ENCODE peak calls at places on chromosome 19, in six cellular contexts. One of them, this sample, is unnamed.

GRCh38 chr19:47521473-47522180 is 6.8 kb upstream of the NAPA start:
- DNase-seq in IMR-90: no peak
- DNase-seq in neuronal stem cell: no peak
- DNase-seq in H1: no peak
- DNase-seq in H9: no peak
- DNase-seq in trophoblast cell: no peak
- DNase-seq in this sample: no peak

GRCh38 chr19:16544468-16545231 is 2.4 kb upstream of the CHERP start:
- DNase-seq in IMR-90: no peak
- DNase-seq in neuronal stem cell: no peak
- DNase-seq in H1: no peak
- DNase-seq in H9: no peak
- DNase-seq in trophoblast cell: no peak
- DNase-seq in this sample: no peak

GRCh38 chr19:55654833-55655647 is at the start of gene U2AF2:
- DNase-seq in IMR-90: peak
- DNase-seq in neuronal stem cell: peak
- DNase-seq in H1: no peak
- DNase-seq in H9: peak
- DNase-seq in trophoblast cell: peak
- DNase-seq in this sample: peak

GRCh38 chr19:1985588-1986356 is 29.7 kb downstream of the BTBD2 start:
- DNase-seq in IMR-90: no peak
- DNase-seq in neuronal stem cell: no peak
- DNase-seq in H1: no peak
- DNase-seq in H9: peak
- DNase-seq in trophoblast cell: no peak
- DNase-seq in this sample: no peak

GRCh38 chr19:18789883-18790565 is 1.1 kb downstream of the COMP start:
- DNase-seq in IMR-90: no peak
- DNase-seq in neuronal stem cell: no peak
- DNase-seq in H1: peak
- DNase-seq in H9: peak
- DNase-seq in trophoblast cell: no peak
- DNase-seq in this sample: no peak

GRCh38 chr19:50977626-50978025 is 6.1 kb downstream of the KLK7 start:
- DNase-seq in IMR-90: no peak
- DNase-seq in neuronal stem cell: no peak
- DNase-seq in H1: no peak
- DNase-seq in H9: no peak
- DNase-seq in trophoblast cell: no peak
- DNase-seq in this sample: no peak

GRCh38 chr19:45901912-45902650 is at the start of gene MYPOP:
- DNase-seq in IMR-90: no peak
- DNase-seq in neuronal stem cell: no peak
- DNase-seq in H1: no peak
- DNase-seq in H9: peak
- DNase-seq in trophoblast cell: no peak
- DNase-seq in this sample: peak

GRCh38 chr19:16206637-16207036 is 8.9 kb downstream of the AP1M1 start:
- DNase-seq in IMR-90: no peak
- DNase-seq in neuronal stem cell: no peak
- DNase-seq in H1: no peak
- DNase-seq in H9: no peak
- DNase-seq in trophoblast cell: no peak
- DNase-seq in this sample: no peak

GRCh38 chr19:39401549-39402416 is 4.9 kb upstream of the ZFP36 start:
- DNase-seq in IMR-90: peak
- DNase-seq in neuronal stem cell: no peak
- DNase-seq in H1: no peak
- DNase-seq in H9: no peak
- DNase-seq in trophoblast cell: peak
- DNase-seq in this sample: peak

GRCh38 chr19:42206871-42207755 is 10.4 kb downstream of the DEDD2 start:
- DNase-seq in IMR-90: peak
- DNase-seq in neuronal stem cell: no peak
- DNase-seq in H1: no peak
- DNase-seq in H9: no peak
- DNase-seq in trophoblast cell: peak
- DNase-seq in this sample: peak

GRCh38 chr19:18292810-18293641 is 11.6 kb upstream of the JUND start:
- DNase-seq in IMR-90: peak
- DNase-seq in neuronal stem cell: peak
- DNase-seq in H1: peak
- DNase-seq in H9: peak
- DNase-seq in trophoblast cell: peak
- DNase-seq in this sample: peak

GRCh38 chr19:2016041-2016807 is 710 bp upstream of the BTBD2 start:
- DNase-seq in IMR-90: peak
- DNase-seq in neuronal stem cell: peak
- DNase-seq in H1: no peak
- DNase-seq in H9: peak
- DNase-seq in trophoblast cell: no peak
- DNase-seq in this sample: peak

GRCh38 chr19:11137542-11138384 is 17.8 kb downstream of the SPC24 start:
- DNase-seq in IMR-90: peak
- DNase-seq in neuronal stem cell: peak
- DNase-seq in H1: no peak
- DNase-seq in H9: peak
- DNase-seq in trophoblast cell: peak
- DNase-seq in this sample: peak

GRCh38 chr19:18503337-18503970 is 18.4 kb downstream of the ELL start:
- DNase-seq in IMR-90: no peak
- DNase-seq in neuronal stem cell: no peak
- DNase-seq in H1: no peak
- DNase-seq in H9: no peak
- DNase-seq in trophoblast cell: no peak
- DNase-seq in this sample: no peak

GRCh38 chr19:11736696-11737095 is 2.0 kb downstream of the ZNF823 start:
- DNase-seq in IMR-90: peak
- DNase-seq in neuronal stem cell: no peak
- DNase-seq in H1: no peak
- DNase-seq in H9: no peak
- DNase-seq in trophoblast cell: peak
- DNase-seq in this sample: peak

GRCh38 chr19:18500820-18501219 is 21.1 kb downstream of the ELL start:
- DNase-seq in IMR-90: no peak
- DNase-seq in neuronal stem cell: no peak
- DNase-seq in H1: no peak
- DNase-seq in H9: no peak
- DNase-seq in trophoblast cell: no peak
- DNase-seq in this sample: no peak

GRCh38 chr19:50257141-50257540 is 53.7 kb downstream of the MYH14 start:
- DNase-seq in IMR-90: no peak
- DNase-seq in neuronal stem cell: no peak
- DNase-seq in H1: no peak
- DNase-seq in H9: no peak
- DNase-seq in trophoblast cell: no peak
- DNase-seq in this sample: no peak

GRCh38 chr19:58554494-58555368 is at the start of gene CHMP2A:
- DNase-seq in IMR-90: peak
- DNase-seq in neuronal stem cell: peak
- DNase-seq in H1: peak
- DNase-seq in H9: peak
- DNase-seq in trophoblast cell: peak
- DNase-seq in this sample: peak

GRCh38 chr19:53389591-53390377 is 5.2 kb upstream of the ZNF765 start:
- DNase-seq in IMR-90: no peak
- DNase-seq in neuronal stem cell: no peak
- DNase-seq in H1: peak
- DNase-seq in H9: peak
- DNase-seq in trophoblast cell: no peak
- DNase-seq in this sample: no peak

GRCh38 chr19:46431824-46432223 is 3.1 kb upstream of the PNMA8C start:
- DNase-seq in IMR-90: no peak
- DNase-seq in neuronal stem cell: no peak
- DNase-seq in H1: no peak
- DNase-seq in H9: peak
- DNase-seq in trophoblast cell: no peak
- DNase-seq in this sample: no peak

DNA sequence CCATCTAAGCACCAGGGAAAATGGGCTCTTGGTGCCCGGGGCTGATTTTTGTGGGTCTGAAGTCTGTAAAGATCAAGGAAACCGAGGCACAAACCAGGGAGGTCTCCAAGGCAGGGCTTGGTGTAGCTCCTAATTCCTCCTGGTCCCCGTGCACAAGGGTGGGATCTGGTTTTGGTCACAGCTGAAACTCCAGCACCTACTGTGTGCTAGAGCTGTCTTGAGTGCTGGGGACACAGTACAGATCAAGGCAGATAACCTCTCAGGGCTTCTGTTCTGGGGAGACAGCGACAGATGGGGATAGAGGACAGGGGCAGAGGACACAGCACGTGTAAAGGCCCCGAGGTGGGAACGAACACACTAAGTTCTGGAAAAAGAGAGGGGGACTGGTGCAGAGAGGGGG is 37.4 kb downstream of the PTPRS start:
- DNase-seq in IMR-90: no peak
- DNase-seq in neuronal stem cell: no peak
- DNase-seq in H1: no peak
- DNase-seq in H9: no peak
- DNase-seq in trophoblast cell: no peak
- DNase-seq in this sample: no peak
- H3K14ac ChIP-seq in IMR-90: no peak
- H3K14ac ChIP-seq in neuronal stem cell: no peak
- H3K14ac ChIP-seq in H1: no peak
- H3K14ac ChIP-seq in H9: no peak
- H3K14ac ChIP-seq in trophoblast cell: no peak
- H3K14ac ChIP-seq in this sample: no peak

DNA sequence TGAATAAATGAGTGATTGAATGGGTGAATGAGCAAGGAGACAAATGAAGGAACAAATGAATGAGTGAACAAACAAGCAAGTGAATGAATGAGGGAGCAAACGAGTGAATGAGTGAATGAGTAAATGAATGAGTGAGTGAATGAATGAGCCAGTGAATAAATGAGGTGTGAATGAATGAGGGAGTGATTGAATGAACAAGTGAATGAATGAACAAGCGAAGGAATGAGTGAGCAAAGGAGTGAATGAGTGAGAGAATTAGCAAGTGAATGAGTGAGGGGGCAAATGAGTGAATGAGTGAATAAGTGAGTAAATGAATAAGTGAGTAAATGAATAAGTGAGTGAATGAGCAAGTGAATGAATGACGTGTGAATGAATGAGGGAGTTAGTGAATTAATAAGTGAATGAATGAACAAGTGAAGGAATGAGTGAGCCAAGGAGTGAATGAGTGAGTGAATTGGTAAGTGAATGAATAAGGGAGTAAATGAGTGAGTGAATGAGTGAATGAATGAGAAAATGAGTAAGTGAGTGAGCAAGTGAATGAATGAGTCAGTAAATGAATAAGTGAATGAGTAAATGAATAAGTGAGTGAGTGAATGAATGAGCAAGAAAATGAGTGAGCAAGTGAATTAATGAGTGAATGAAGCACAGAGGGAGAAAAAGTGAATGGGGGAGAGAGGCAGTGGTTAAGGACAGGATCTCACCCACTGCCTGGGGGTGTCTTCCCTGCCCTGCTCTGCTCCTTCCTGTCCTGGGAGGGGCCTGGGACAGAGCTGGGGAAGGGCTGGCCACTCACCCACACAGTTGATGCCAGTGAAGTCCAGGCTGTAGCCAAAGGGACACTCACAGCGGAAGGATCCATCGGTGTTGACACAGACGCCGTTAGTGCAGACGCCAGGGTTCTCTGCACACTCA is 36.4 kb downstream of the CCL25 start:
- DNase-seq in IMR-90: no peak
- DNase-seq in neuronal stem cell: no peak
- DNase-seq in H1: no peak
- DNase-seq in H9: no peak
- DNase-seq in trophoblast cell: no peak
- DNase-seq in this sample: no peak
- H3K14ac ChIP-seq in IMR-90: no peak
- H3K14ac ChIP-seq in neuronal stem cell: no peak
- H3K14ac ChIP-seq in H1: no peak
- H3K14ac ChIP-seq in H9: no peak
- H3K14ac ChIP-seq in trophoblast cell: no peak
- H3K14ac ChIP-seq in this sample: no peak

GRCh38 chr19:29855087-29855486 is 43.3 kb downstream of the CCNE1 start:
- DNase-seq in IMR-90: no peak
- DNase-seq in neuronal stem cell: no peak
- DNase-seq in H1: no peak
- DNase-seq in H9: peak
- DNase-seq in trophoblast cell: no peak
- DNase-seq in this sample: no peak

GRCh38 chr19:29851769-29852521 is 40.2 kb downstream of the CCNE1 start:
- DNase-seq in IMR-90: no peak
- DNase-seq in neuronal stem cell: no peak
- DNase-seq in H1: no peak
- DNase-seq in H9: no peak
- DNase-seq in trophoblast cell: no peak
- DNase-seq in this sample: no peak

GRCh38 chr19:29854033-29854432 is 42.2 kb downstream of the CCNE1 start:
- DNase-seq in IMR-90: no peak
- DNase-seq in neuronal stem cell: no peak
- DNase-seq in H1: no peak
- DNase-seq in H9: no peak
- DNase-seq in trophoblast cell: no peak
- DNase-seq in this sample: no peak

GRCh38 chr19:29849234-29849633 is 37.4 kb downstream of the CCNE1 start:
- DNase-seq in IMR-90: no peak
- DNase-seq in neuronal stem cell: no peak
- DNase-seq in H1: no peak
- DNase-seq in H9: no peak
- DNase-seq in trophoblast cell: no peak
- DNase-seq in this sample: no peak

DNA sequence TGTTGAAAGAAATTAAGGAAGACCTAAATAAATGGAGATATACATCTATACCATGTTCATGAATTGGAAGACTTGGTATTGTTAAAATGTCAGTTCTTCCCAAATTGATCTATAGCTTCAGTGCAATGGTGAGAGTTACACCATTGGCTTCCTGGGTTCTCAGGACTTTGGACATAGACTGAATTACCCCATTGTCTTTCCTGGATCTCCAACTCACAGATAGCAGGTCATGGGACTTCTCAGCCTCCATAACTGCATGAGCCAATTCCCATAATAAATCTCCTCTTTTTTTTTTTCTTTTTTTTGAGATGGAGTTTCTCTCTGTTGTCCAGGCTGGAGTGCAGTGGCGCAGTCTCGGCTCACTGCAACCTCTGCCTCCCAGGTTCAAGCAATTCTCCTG is 38.7 kb downstream of the CCNE1 start:
- DNase-seq in IMR-90: no peak
- DNase-seq in neuronal stem cell: no peak
- DNase-seq in H1: no peak
- DNase-seq in H9: no peak
- DNase-seq in trophoblast cell: no peak
- DNase-seq in this sample: no peak
- H3K14ac ChIP-seq in IMR-90: no peak
- H3K14ac ChIP-seq in neuronal stem cell: no peak
- H3K14ac ChIP-seq in H1: no peak
- H3K14ac ChIP-seq in H9: no peak
- H3K14ac ChIP-seq in trophoblast cell: no peak
- H3K14ac ChIP-seq in this sample: no peak

GRCh38 chr19:33681081-33681680 is 59.4 kb downstream of the CHST8 start:
- DNase-seq in IMR-90: no peak
- DNase-seq in neuronal stem cell: no peak
- DNase-seq in H1: no peak
- DNase-seq in H9: no peak
- DNase-seq in trophoblast cell: no peak
- DNase-seq in this sample: no peak
- H3K14ac ChIP-seq in IMR-90: no peak
- H3K14ac ChIP-seq in neuronal stem cell: no peak
- H3K14ac ChIP-seq in H1: no peak
- H3K14ac ChIP-seq in H9: no peak
- H3K14ac ChIP-seq in trophoblast cell: no peak
- H3K14ac ChIP-seq in this sample: no peak